ENCODE peak calls at places on chromosomes 4 and X, in five cellular contexts. Y is right atrium auricular region, Q is AG09309, I is iPS-NIHi11, G is OCI-M1. F is an unnamed sample.

GRCh38 chr4:171266666-171267065 is 546.5 kb upstream of the GALNTL6 start:
- DNase-seq in I (no peak), Y (no peak), Q (no peak), G (peak), F (peak)

GRCh38 chrX:22300130-22300529 is 27.4 kb downstream of the CBLL2 start:
- DNase-seq in Q (peak), Y (no peak), I (no peak), G (peak), F (no peak)

GRCh38 chr4:180557348-180557747 is 1685.9 kb upstream of the TENM3 start:
- DNase-seq in G (peak), Y (no peak), I (peak), Q (no peak), F (peak)

GRCh38 chr4:95204267-95204835 is 344.4 kb downstream of the UNC5C start:
- DNase-seq in G (no peak), Q (no peak), Y (no peak), I (no peak), F (no peak)

GRCh38 chr4:113952452-113953029 is 26.9 kb downstream of the ARSJ start:
- DNase-seq in I (peak), Q (no peak), G (peak), Y (no peak), F (peak)

GRCh38 chr4:169070071-169070894 is 60.2 kb upstream of the CBR4 start:
- DNase-seq in Y (no peak), G (no peak), Q (peak), I (peak), F (no peak)

GRCh38 chr4:13543648-13544555 is at the start of gene NKX3-2:
- DNase-seq in G (peak), Q (no peak), I (peak), Y (no peak), F (no peak)

GRCh38 chr4:73704314-73705055 is 35.9 kb upstream of the CXCL8 start:
- DNase-seq in Y (peak), Q (peak), I (peak), G (peak), F (no peak)

GRCh38 chr4:7430965-7431695 is 3.6 kb downstream of the PSAPL1 start:
- DNase-seq in I (no peak), Q (no peak), Y (no peak), G (no peak), F (no peak)

GRCh38 chrX:34130501-34130900 is 1.6 kb downstream of the FAM47A start:
- DNase-seq in I (no peak), G (no peak), Q (no peak), Y (no peak), F (no peak)

GRCh38 chr4:82123934-82124333 is 249.9 kb downstream of the HNRNPD start:
- DNase-seq in G (peak), Y (no peak), Q (no peak), I (no peak), F (no peak)

GRCh38 chr4:47372561-47372960 is 90.9 kb downstream of the COMMD8 start:
- DNase-seq in Q (no peak), G (peak), I (no peak), Y (no peak), F (no peak)

GRCh38 chr4:139129206-139129605 is 47.8 kb downstream of the ELF2 start:
- DNase-seq in G (no peak), I (no peak), Y (no peak), Q (no peak), F (no peak)

GRCh38 chr4:157739237-157739636 is 433.6 kb downstream of the GASK1B start:
- DNase-seq in Y (no peak), Q (no peak), G (peak), I (no peak), F (no peak)

GRCh38 chrX:132022863-132023116 is 312 bp upstream of the STK26 start:
- DNase-seq in Q (no peak), Y (no peak), G (no peak), I (no peak), F (no peak)

GRCh38 chr4:83548151-83548905 is 12.4 kb downstream of the GPAT3 start:
- DNase-seq in I (peak), G (peak), Y (peak), Q (peak), F (peak)

GRCh38 chr4:124631760-124632159 is 80.8 kb downstream of the ANKRD50 start:
- DNase-seq in G (peak), I (peak), Y (peak), Q (peak), F (peak)

GRCh38 chrX:5752831-5753230 is 475.8 kb downstream of the NLGN4X start:
- DNase-seq in Y (no peak), I (no peak), G (no peak), Q (no peak), F (no peak)

GRCh38 chrX:3504916-3505315 is 158.5 kb upstream of the MXRA5 start:
- DNase-seq in I (no peak), Q (no peak), G (no peak), Y (no peak), F (no peak)

GRCh38 chr4:78033859-78034258 is 23.3 kb upstream of the FRAS1 start:
- DNase-seq in Q (no peak), I (no peak), G (no peak), Y (no peak), F (no peak)

GRCh38 chrX:54042609-54043010 is 1.7 kb downstream of the PHF8 start:
- DNase-seq in I (peak), Q (peak), G (peak), Y (peak), F (peak)

GRCh38 chrX:120452131-120452530 is 17.0 kb downstream of the LAMP2 start:
- DNase-seq in Y (no peak), G (peak), Q (no peak), I (peak), F (peak)

GRCh38 chrX:112642349-112642748 is 37.4 kb downstream of the LHFPL1 start:
- DNase-seq in G (peak), Y (no peak), Q (peak), I (peak), F (peak)

GRCh38 chr4:3320361-3321023 is 27.7 kb downstream of the RGS12 start:
- DNase-seq in G (no peak), Q (no peak), I (no peak), Y (peak), F (no peak)

GRCh38 chr4:156830356-156830755 is 141.2 kb downstream of the PDGFC start:
- DNase-seq in Q (peak), I (no peak), G (peak), Y (no peak), F (no peak)

GRCh38 chr4:71554025-71554424 is 215.2 kb downstream of the SLC4A4 start:
- DNase-seq in I (no peak), Q (no peak), Y (no peak), G (no peak), F (no peak)

GRCh38 chr4:98720871-98721480 is 62.6 kb upstream of the TSPAN5 start:
- DNase-seq in G (no peak), Q (no peak), Y (no peak), I (no peak), F (no peak)

GRCh38 chrX:127317159-127317558 is 497.6 kb downstream of the PRR32 start:
- DNase-seq in G (no peak), Q (no peak), I (no peak), Y (no peak), F (no peak)

GRCh38 chrX:17032351-17032750 is 85.9 kb downstream of the REPS2 start:
- DNase-seq in Y (no peak), Q (peak), I (no peak), G (no peak), F (no peak)